ENCODE peak calls at places on chromosome 5, in nine cellular contexts. U, X, G, E, D, V, M, B and K are unnamed samples.

GRCh38 chr5:157167219-157167621 is 1.2 kb upstream of the GARIN3 start:
- DNase-seq in U (peak; percentile 66), X (no peak), G (peak; percentile 71), E (peak; percentile 66), D (no peak), V (peak; percentile 31), M (no peak), B (peak; percentile 79), K (no peak)

GRCh38 chr5:1014346-1014745 is 5.7 kb downstream of the NKD2 start:
- DNase-seq in U (no peak), X (no peak), G (no peak), E (no peak), D (no peak), V (no peak), M (no peak), B (no peak), K (no peak)

GRCh38 chr5:123805300-123805699 is 293.3 kb downstream of the CSNK1G3 start:
- DNase-seq in U (no peak), X (no peak), G (no peak), E (no peak), D (no peak), V (no peak), M (no peak), B (no peak), K (no peak)

GRCh38 chr5:85484982-85485574 is 1100.4 kb upstream of the EDIL3 start:
- DNase-seq in U (no peak), X (peak; percentile 10), G (no peak), E (no peak), D (no peak), V (no peak), M (no peak), B (no peak), K (no peak)

GRCh38 chr5:2177244-2177643 is 294.5 kb upstream of the IRX4 start:
- DNase-seq in U (no peak), X (no peak), G (no peak), E (no peak), D (no peak), V (no peak), M (no peak), B (no peak), K (no peak)

GRCh38 chr5:64789457-64789856 is 20.7 kb downstream of the CWC27 start:
- DNase-seq in U (peak; percentile 31), X (no peak), G (no peak), E (peak; percentile 66), D (no peak), V (peak; percentile 44), M (no peak), B (peak; percentile 43), K (no peak)

GRCh38 chr5:81579525-81579924 is 171.4 kb downstream of the SSBP2 start:
- DNase-seq in U (no peak), X (no peak), G (peak; percentile 18), E (peak; percentile 56), D (no peak), V (peak; percentile 70), M (no peak), B (peak; percentile 23), K (no peak)

GRCh38 chr5:38595149-38595725 is 38.8 kb upstream of the LIFR start:
- DNase-seq in U (peak; percentile 75), X (no peak), G (no peak), E (peak; percentile 50), D (no peak), V (peak; percentile 79), M (no peak), B (peak; percentile 84), K (no peak)

GRCh38 chr5:150639751-150640150 is 709 bp upstream of the SYNPO start:
- DNase-seq in U (no peak), X (no peak), G (no peak), E (no peak), D (no peak), V (no peak), M (no peak), B (no peak), K (no peak)

GRCh38 chr5:179679014-179679674 is 1.7 kb downstream of the CBY3 start:
- DNase-seq in U (peak; percentile 48), X (no peak), G (no peak), E (no peak), D (peak; percentile 40), V (peak; percentile 59), M (no peak), B (peak; percentile 67), K (peak; percentile 79)

GRCh38 chr5:26192496-26192895 is 845.9 kb downstream of the CDH9 start:
- DNase-seq in U (no peak), X (no peak), G (no peak), E (peak; percentile 64), D (no peak), V (no peak), M (no peak), B (no peak), K (no peak)

GRCh38 chr5:124287813-124288212 is 458.6 kb downstream of the ZNF608 start:
- DNase-seq in U (no peak), X (no peak), G (no peak), E (no peak), D (no peak), V (no peak), M (no peak), B (no peak), K (no peak)

GRCh38 chr5:72788851-72789505 is 27.5 kb upstream of the TNPO1 start:
- DNase-seq in U (peak; percentile 5), X (no peak), G (no peak), E (no peak), D (no peak), V (peak; percentile 28), M (peak; percentile 12), B (peak; percentile 59), K (no peak)

GRCh38 chr5:30846171-30846570 is 347.3 kb upstream of the CDH6 start:
- DNase-seq in U (peak; percentile 34), X (no peak), G (no peak), E (no peak), D (no peak), V (no peak), M (no peak), B (no peak), K (no peak)

GRCh38 chr5:164504141-164504772 is 998.8 kb downstream of the MAT2B start:
- DNase-seq in U (peak; percentile 30), X (peak; percentile 4), G (peak; percentile 56), E (peak; percentile 61), D (peak; percentile 31), V (peak; percentile 83), M (peak; percentile 34), B (peak; percentile 62), K (peak; percentile 37)

DNA sequence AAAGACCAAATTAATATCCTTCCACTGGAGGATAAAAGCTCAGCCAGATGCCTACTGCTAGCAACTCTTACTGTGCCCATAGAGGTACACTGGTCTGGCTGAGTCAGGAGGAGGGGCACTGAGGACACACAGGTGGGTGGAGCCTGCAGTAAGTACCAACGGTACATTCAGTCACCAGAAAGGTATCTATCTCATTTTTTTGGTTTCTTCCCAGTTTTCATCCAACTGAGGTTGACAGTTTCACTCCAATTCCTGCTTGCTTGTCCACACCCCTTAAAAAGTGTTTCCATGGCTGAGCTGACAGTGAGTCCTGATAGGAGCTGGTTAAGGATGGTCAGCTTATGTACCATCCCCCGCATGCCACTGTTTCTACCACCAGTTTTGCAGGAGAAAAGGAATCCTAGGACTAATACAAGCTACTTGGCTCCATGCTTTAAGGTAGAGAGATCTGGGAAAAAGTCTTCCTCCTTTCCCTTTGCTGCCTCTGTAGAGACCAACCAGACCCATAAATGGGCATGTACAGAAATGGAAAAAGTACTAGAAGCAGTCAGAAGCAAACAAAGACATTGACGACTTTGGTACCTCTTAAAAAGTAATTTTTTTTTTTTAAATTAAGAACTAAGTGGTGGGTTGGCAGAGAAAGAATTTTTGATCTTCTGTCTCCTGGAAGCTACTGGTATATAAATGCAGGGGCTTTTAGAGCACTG is 3.2 kb downstream of the ELL2 start:
- DNase-seq in U (peak; percentile 39), X (no peak), G (no peak), E (peak; percentile 46), D (no peak), V (peak; percentile 55), M (peak; percentile 65), B (peak; percentile 71), K (no peak)
- H3K4me3 ChIP-seq in U (peak overlapping the region; percentile 88), X (no peak overlapping the region), G (no peak overlapping the region), E (no peak overlapping the region), D (no peak overlapping the region), V (peak overlapping the region; percentile 99), M (peak overlapping the region; percentile 99), B (peak overlapping the region; percentile 97), K (no peak overlapping the region)

GRCh38 chr5:181219262-181220177 is 3.6 kb upstream of the TRIM41 start:
- DNase-seq in U (no peak), X (no peak), G (peak; percentile 2), E (no peak), D (no peak), V (no peak), M (no peak), B (no peak), K (no peak)

GRCh38 chr5:181217111-181217804 is 5.8 kb upstream of the TRIM41 start:
- DNase-seq in U (peak; percentile 47), X (no peak), G (peak; percentile 66), E (peak; percentile 85), D (peak; percentile 58), V (peak; percentile 70), M (no peak), B (peak; percentile 86), K (peak; percentile 57)

GRCh38 chr5:181215997-181216982 is 6.8 kb upstream of the TRIM41 start:
- DNase-seq in U (no peak), X (no peak), G (peak; percentile 41), E (no peak), D (peak; percentile 51), V (no peak), M (no peak), B (no peak), K (no peak)

GRCh38 chr5:181218795-181219124 is 4.3 kb upstream of the TRIM41 start:
- DNase-seq in U (no peak), X (no peak), G (peak; percentile 2), E (no peak), D (no peak), V (no peak), M (no peak), B (peak; percentile 61), K (no peak)

GRCh38 chr5:181217805-181218065 is 5.3 kb upstream of the TRIM41 start:
- DNase-seq in U (no peak), X (no peak), G (peak; percentile 46), E (no peak), D (no peak), V (no peak), M (no peak), B (no peak), K (peak; percentile 44)
- H3K9ac ChIP-seq in U (no peak overlapping the region), X (no peak overlapping the region), G (peak overlapping the region; percentile 39), E (peak overlapping the region; percentile 48), D (peak overlapping the region; percentile 32), V (no peak overlapping the region), M (no peak overlapping the region), B (no peak overlapping the region), K (peak overlapping the region; percentile 33)

GRCh38 chr5:96716007-96716406 is 53.8 kb downstream of the CAST start:
- DNase-seq in U (no peak), X (no peak), G (no peak), E (no peak), D (no peak), V (no peak), M (no peak), B (no peak), K (no peak)
- H3K4me1 ChIP-seq in U (peaks cover 4% of the 10 kb centered on the region), X (peaks cover 3% of the 10 kb centered on the region), G (no peaks in the 10 kb centered on the region), E (peaks cover 6% of the 10 kb centered on the region), D (no peaks in the 10 kb centered on the region), V (peaks cover 51% of the 10 kb centered on the region), M (peaks cover 46% of the 10 kb centered on the region), B (peaks cover 16% of the 10 kb centered on the region), K (peaks cover 19% of the 10 kb centered on the region)

DNA sequence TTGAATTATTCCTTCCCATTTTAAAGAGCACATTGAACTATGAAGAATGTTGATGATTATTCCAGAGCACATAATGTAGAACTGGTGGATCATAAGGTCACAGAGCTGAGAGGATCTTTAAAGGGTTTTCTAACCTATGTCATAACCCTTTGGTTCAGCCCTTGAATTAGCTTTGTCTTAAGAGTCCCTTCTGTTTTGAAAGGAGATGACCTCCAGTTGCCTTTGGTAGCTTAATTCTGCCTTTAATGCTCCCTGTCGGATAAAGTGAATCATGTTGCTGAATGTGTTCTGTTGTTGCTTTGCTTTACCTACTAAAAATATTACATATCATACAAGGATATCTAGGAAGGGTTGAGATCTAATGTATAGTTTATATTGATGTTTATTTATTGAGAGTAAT is 99.1 kb upstream of the PRRC1 start:
- DNase-seq in U (no peak), X (no peak), G (no peak), E (no peak), D (no peak), V (no peak), M (no peak), B (no peak), K (no peak)
- H3K4me3 ChIP-seq in U (no peak overlapping the region), X (no peak overlapping the region), G (no peak overlapping the region), E (no peak overlapping the region), D (no peak overlapping the region), V (no peak overlapping the region), M (no peak overlapping the region), B (no peak overlapping the region), K (no peak overlapping the region)